ENCODE peak calls at places on chromosomes 3 and 15, in five cellular contexts. D is psoas muscle, W is lower leg skin, L is heart right ventricle, B is mesenchymal stem cell. O is an unnamed sample.

GRCh38 chr3:105828703-105829102 is 40.1 kb downstream of the CBLB start:
- DNase-seq in D (no peak), W (no peak), L (no peak), B (peak), O (no peak)

GRCh38 chr3:66904816-66905543 is 93.1 kb upstream of the KBTBD8 start:
- DNase-seq in D (no peak), W (no peak), L (no peak), B (no peak), O (no peak)

GRCh38 chr3:31116651-31117050 is 222.2 kb upstream of the GADL1 start:
- DNase-seq in D (no peak), W (no peak), L (no peak), B (peak), O (no peak)

GRCh38 chr15:70763120-70763949 is at the start of gene UACA:
- DNase-seq in D (peak), W (peak), L (peak), B (peak), O (peak)

GRCh38 chr3:134060561-134061385 is 31.0 kb upstream of the SLCO2A1 start:
- DNase-seq in D (no peak), W (peak), L (no peak), B (no peak), O (peak)

GRCh38 chr3:30770387-30770786 is 124.1 kb downstream of the GADL1 start:
- DNase-seq in D (peak), W (no peak), L (peak), B (peak), O (no peak)

GRCh38 chr3:185270262-185270955 is 16.6 kb upstream of the EHHADH start:
- DNase-seq in D (no peak), W (no peak), L (no peak), B (peak), O (no peak)

GRCh38 chr3:105594219-105594618 is 227.5 kb downstream of the ALCAM start:
- DNase-seq in D (no peak), W (no peak), L (no peak), B (no peak), O (no peak)

GRCh38 chr15:39919396-39919739 is 698 bp downstream of the GPR176 start:
- DNase-seq in D (no peak), W (peak), L (no peak), B (no peak), O (no peak)

GRCh38 chr15:94666553-94666952 is 435.2 kb downstream of the MCTP2 start:
- DNase-seq in D (no peak), W (no peak), L (no peak), B (no peak), O (no peak)

GRCh38 chr15:80507638-80508316 is 103.6 kb downstream of the ARNT2 start:
- DNase-seq in D (no peak), W (no peak), L (no peak), B (peak), O (no peak)

GRCh38 chr3:59774613-59775012 is 724.8 kb upstream of the CFAP20DC start:
- DNase-seq in D (no peak), W (no peak), L (no peak), B (peak), O (no peak)

GRCh38 chr15:65688462-65688861 is 66.7 kb downstream of the SLC24A1 start:
- DNase-seq in D (no peak), W (no peak), L (no peak), B (no peak), O (no peak)

GRCh38 chr3:58540176-58540863 is 3.3 kb upstream of the ACOX2 start:
- DNase-seq in D (no peak), W (peak), L (no peak), B (no peak), O (no peak)

GRCh38 chr3:49570033-49570654 is 15.9 kb downstream of the BSN start:
- DNase-seq in D (no peak), W (peak), L (no peak), B (no peak), O (no peak)

GRCh38 chr3:168495251-168495650 is 399.5 kb upstream of the GOLIM4 start:
- DNase-seq in D (no peak), W (no peak), L (no peak), B (no peak), O (no peak)

GRCh38 chr3:4587838-4588105 is 94.6 kb downstream of the ITPR1 start:
- DNase-seq in D (no peak), W (no peak), L (no peak), B (no peak), O (no peak)

GRCh38 chr3:2870714-2871353 is 239.3 kb downstream of the IL5RA start:
- DNase-seq in D (no peak), W (no peak), L (no peak), B (peak), O (no peak)

GRCh38 chr15:57662091-57662744 is 44.3 kb upstream of the POLR2M start:
- DNase-seq in D (no peak), W (no peak), L (no peak), B (no peak), O (no peak)

GRCh38 chr3:122415104-122415744 is 638 bp downstream of the WDR5B start:
- DNase-seq in D (peak), W (no peak), L (peak), B (peak), O (no peak)

GRCh38 chr15:72368895-72369294 is 6.9 kb downstream of the HEXA start:
- DNase-seq in D (peak), W (no peak), L (peak), B (no peak), O (no peak)

GRCh38 chr15:72365844-72366243 is 10.0 kb downstream of the HEXA start:
- DNase-seq in D (no peak), W (no peak), L (no peak), B (no peak), O (no peak)

GRCh38 chr15:72369964-72370363 is 5.8 kb downstream of the HEXA start:
- DNase-seq in D (no peak), W (no peak), L (no peak), B (peak), O (no peak)

GRCh38 chr15:72368315-72368714 is 7.5 kb downstream of the HEXA start:
- DNase-seq in D (no peak), W (no peak), L (no peak), B (no peak), O (no peak)
- H3K4me3 ChIP-seq in D (no peak), W (no peak), L (no peak), B (no peak), O (no peak)

GRCh38 chr3:56193531-56193930 is 274.7 kb downstream of the ERC2 start:
- DNase-seq in D (no peak), W (no peak), L (no peak), B (no peak), O (no peak)

GRCh38 chr3:56200251-56200650 is 268.0 kb downstream of the ERC2 start:
- DNase-seq in D (no peak), W (no peak), L (no peak), B (no peak), O (no peak)

GRCh38 chr3:56196700-56197099 is 271.6 kb downstream of the ERC2 start:
- DNase-seq in D (no peak), W (no peak), L (no peak), B (no peak), O (no peak)

GRCh38 chr3:56197991-56198390 is 270.3 kb downstream of the ERC2 start:
- DNase-seq in D (no peak), W (no peak), L (no peak), B (no peak), O (no peak)

DNA sequence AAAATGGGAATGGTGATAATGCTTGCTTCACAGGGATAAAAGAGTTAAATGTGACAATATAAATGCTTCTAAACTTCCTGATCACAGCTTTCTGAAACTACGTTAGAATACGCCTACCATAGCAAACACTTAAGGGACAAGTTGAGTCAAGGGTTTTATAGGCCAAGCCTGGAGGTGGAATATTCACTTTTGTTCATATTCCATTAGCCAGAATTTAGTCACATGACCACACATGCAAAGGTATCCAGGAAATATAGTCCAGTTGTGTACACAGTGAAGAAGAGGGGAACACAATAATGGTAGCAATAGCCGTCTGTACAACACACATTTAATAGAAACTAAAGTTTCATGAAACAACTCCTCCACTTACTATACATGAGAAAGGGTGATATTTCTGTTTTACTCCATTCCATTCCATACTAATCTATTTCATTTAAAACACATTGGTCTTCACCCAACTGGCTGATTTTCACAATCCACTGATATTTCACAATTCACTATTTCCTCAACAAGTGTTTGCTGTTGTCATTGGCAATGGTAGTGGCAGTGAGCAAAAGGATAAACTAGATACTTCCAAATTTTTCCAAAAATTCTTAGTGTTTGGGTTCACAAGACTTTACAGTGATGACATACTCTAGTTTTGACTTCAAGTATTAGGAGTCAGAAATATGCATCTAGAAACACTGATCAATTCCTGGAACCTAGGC is 270.9 kb downstream of the ERC2 start:
- DNase-seq in D (no peak), W (no peak), L (no peak), B (no peak), O (no peak)
- H3K4me3 ChIP-seq in D (no peak), W (no peak), L (no peak), B (no peak), O (no peak)

GRCh38 chr3:15979900-15980299 is 182.1 kb upstream of the ANKRD28 start:
- DNase-seq in D (no peak), W (no peak), L (no peak), B (no peak), O (no peak)

GRCh38 chr3:15982243-15982642 is 184.5 kb upstream of the ANKRD28 start:
- DNase-seq in D (no peak), W (no peak), L (no peak), B (no peak), O (no peak)

GRCh38 chr3:15983693-15984092 is 185.9 kb upstream of the ANKRD28 start:
- DNase-seq in D (no peak), W (no peak), L (no peak), B (no peak), O (no peak)

GRCh38 chr3:15982667-15983145 is 184.9 kb upstream of the ANKRD28 start:
- DNase-seq in D (peak), W (no peak), L (peak), B (peak), O (no peak)

DNA sequence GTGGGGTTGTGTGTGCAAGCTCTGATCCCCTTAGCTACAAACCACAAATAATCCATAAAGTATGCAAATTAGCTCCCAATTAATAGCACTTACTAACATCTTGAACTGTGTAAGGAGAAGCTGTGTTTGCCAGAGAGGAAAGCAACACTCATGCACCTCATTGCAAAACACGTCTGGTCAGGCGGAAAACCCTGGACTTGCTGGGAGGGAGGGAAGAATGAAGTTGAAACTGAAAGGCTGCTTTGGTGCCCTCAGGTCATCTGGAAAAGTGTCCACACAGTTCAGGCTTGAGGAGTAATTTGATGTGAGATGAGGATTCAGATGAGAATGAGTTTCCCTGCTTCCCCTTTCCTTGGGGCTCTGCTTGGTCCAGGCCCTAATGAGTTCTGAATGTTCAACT is 185.5 kb upstream of the ANKRD28 start:
- DNase-seq in D (no peak), W (no peak), L (no peak), B (peak), O (no peak)
- H3K4me3 ChIP-seq in D (peak), W (no peak), L (no peak), B (no peak), O (no peak)

GRCh38 chr3:48561045-48561736 is 2.4 kb downstream of the UCN2 start:
- DNase-seq in D (peak), W (no peak), L (peak), B (peak), O (peak)
- H3K4me3 ChIP-seq in D (peak), W (no peak), L (peak), B (peak), O (no peak)

GRCh38 chr15:48330855-48331795 is at the start of gene DUT:
- DNase-seq in D (peak), W (peak), L (peak), B (peak), O (peak)

GRCh38 chr15:48334260-48334659 is 3.0 kb downstream of the DUT start:
- DNase-seq in D (no peak), W (no peak), L (no peak), B (no peak), O (no peak)

GRCh38 chr15:48331796-48332641 is 790 bp downstream of the DUT start:
- DNase-seq in D (peak), W (peak), L (peak), B (no peak), O (peak)

GRCh38 chr15:48332642-48333034 is 1.4 kb downstream of the DUT start:
- DNase-seq in D (no peak), W (no peak), L (no peak), B (no peak), O (no peak)

GRCh38 chr15:48333553-48333952 is 2.3 kb downstream of the DUT start:
- DNase-seq in D (no peak), W (no peak), L (no peak), B (no peak), O (no peak)
- H3K4me3 ChIP-seq in D (no peak), W (no peak), L (no peak), B (no peak), O (no peak)

DNA sequence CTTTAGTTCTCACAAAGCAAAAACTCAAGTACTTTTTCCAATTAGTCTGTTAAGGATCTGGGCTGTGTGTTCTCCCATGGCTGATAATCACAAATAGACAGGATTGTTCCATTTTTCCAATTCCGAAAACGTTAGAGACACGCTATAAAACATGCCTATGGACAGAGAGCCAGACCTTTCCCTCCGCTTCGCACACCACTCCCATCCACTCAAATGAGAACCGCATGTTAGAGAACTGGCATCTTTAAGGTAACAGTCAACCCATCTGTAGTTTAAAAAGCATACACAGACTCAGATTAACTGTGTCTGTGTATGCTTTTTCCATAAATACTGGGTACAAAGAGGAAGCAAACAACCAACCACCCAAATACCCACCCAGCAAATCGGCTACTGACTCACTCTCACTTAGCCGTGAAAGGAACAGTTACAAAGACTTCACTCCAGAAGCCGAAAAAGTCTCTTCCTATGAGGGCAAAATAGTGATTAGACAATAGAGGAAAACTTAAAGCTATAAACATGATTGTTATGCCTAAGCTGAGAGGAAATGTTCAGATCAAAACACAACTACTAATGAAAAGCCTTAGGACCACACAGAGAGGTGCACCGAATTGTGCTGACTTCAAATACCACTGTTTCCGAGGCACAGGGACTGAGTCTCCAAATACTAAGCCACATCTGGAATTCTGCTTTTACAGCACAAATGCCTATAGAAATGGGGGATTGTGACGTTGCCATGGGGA is 36.1 kb downstream of the IL17RD start:
- DNase-seq in D (no peak), W (no peak), L (no peak), B (peak), O (no peak)
- H3K4me3 ChIP-seq in D (no peak), W (no peak), L (no peak), B (no peak), O (no peak)